ENCODE peak calls at places on chromosomes 3 and 15, in five cellular contexts. E, O, I, N and B are unnamed samples.

GRCh38 chr3:163776753-163777152 is 1301.5 kb downstream of the SI start:
- DNase-seq in I (no peak), O (no peak), E (peak; percentile 71), N (no peak), B (no peak)

GRCh38 chr3:160735801-160736200 is 20.2 kb upstream of the PPM1L start:
- DNase-seq in O (no peak), E (no peak), I (no peak), N (no peak), B (no peak)

GRCh38 chr3:146024260-146024659 is 136.7 kb downstream of the PLOD2 start:
- DNase-seq in O (no peak), N (no peak), E (no peak), I (peak; percentile 65), B (no peak)

GRCh38 chr3:185677146-185677829 is 91.2 kb downstream of the SENP2 start:
- DNase-seq in N (no peak), I (peak; percentile 84), O (no peak), E (peak; percentile 98), B (peak; percentile 71)

GRCh38 chr15:40928975-40929729 is at the start of gene DLL4:
- DNase-seq in I (peak; percentile 87), E (peak; percentile 77), N (no peak), O (peak; percentile 79), B (peak; percentile 84)

GRCh38 chr3:123290107-123290930 is 88.6 kb downstream of the SEC22A start:
- DNase-seq in O (peak; percentile 35), N (peak; percentile 31), I (peak; percentile 35), E (no peak), B (no peak)

GRCh38 chr3:189515916-189516531 is 115.2 kb upstream of the TP63 start:
- DNase-seq in N (no peak), O (no peak), E (no peak), I (peak; percentile 72), B (no peak)

GRCh38 chr3:177430653-177431052 is 233.4 kb upstream of the TBL1XR1 start:
- DNase-seq in O (no peak), E (no peak), N (no peak), I (no peak), B (no peak)

GRCh38 chr15:72313448-72313840 is 6.5 kb downstream of the CELF6 start:
- DNase-seq in E (no peak), O (no peak), N (no peak), I (no peak), B (no peak)

GRCh38 chr3:28972921-28973320 is 307.9 kb upstream of the RBMS3 start:
- DNase-seq in I (peak; percentile 34), N (no peak), O (no peak), E (peak; percentile 66), B (no peak)

GRCh38 chr3:107392549-107393165 is 15.4 kb downstream of the CCDC54 start:
- DNase-seq in N (no peak), O (no peak), E (peak; percentile 71), I (peak; percentile 9), B (no peak)

GRCh38 chr15:83396071-83396470 is 51.1 kb upstream of the SH3GL3 start:
- DNase-seq in I (no peak), O (no peak), N (no peak), E (no peak), B (no peak)
- TF ChIP-seq CTCF in I (no peak), O (no peak), N (no peak), E (no peak), B (no peak)

GRCh38 chr3:78287085-78287484 is 1247.2 kb downstream of the ROBO2 start:
- DNase-seq in N (no peak), O (no peak), I (no peak), E (no peak), B (no peak)

GRCh38 chr3:78281381-78281780 is 1241.5 kb downstream of the ROBO2 start:
- DNase-seq in O (peak; percentile 42), E (no peak), I (no peak), N (no peak), B (no peak)

GRCh38 chr3:78285032-78285728 is 1245.3 kb downstream of the ROBO2 start:
- DNase-seq in I (no peak), O (no peak), N (no peak), E (no peak), B (no peak)

GRCh38 chr3:78279066-78279465 is 1239.2 kb downstream of the ROBO2 start:
- DNase-seq in N (no peak), E (no peak), I (no peak), O (no peak), B (no peak)

GRCh38 chr3:78283994-78284393 is 1244.1 kb downstream of the ROBO2 start:
- DNase-seq in E (peak; percentile 15), O (no peak), I (no peak), N (no peak), B (no peak)
- TF ChIP-seq CTCF in E (peak; percentile 34), O (no peak), I (no peak), N (no peak), B (no peak)

DNA sequence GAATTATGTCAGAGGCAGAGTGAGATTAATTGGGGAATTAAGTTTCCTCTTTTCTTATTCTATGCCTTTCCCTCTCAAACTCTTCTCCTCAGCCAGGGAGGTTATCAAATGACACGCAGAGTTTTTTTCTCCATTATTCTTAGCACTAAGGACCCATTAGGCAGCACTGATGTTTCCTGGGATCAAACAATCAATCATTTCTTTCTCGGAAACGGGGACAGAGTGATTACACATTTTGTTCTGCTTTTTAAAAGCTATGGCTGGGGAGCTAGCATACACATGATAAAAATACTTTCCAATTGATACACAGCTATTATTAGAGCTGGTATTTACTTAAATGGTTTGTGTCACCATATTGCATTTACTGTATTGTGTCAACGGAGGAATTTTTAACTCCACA is 35.3 kb upstream of the PSMD6 start:
- DNase-seq in N (no peak), I (no peak), O (no peak), E (no peak), B (no peak)
- TF ChIP-seq CTCF in N (no peak), I (no peak), O (no peak), E (no peak), B (no peak)

DNA sequence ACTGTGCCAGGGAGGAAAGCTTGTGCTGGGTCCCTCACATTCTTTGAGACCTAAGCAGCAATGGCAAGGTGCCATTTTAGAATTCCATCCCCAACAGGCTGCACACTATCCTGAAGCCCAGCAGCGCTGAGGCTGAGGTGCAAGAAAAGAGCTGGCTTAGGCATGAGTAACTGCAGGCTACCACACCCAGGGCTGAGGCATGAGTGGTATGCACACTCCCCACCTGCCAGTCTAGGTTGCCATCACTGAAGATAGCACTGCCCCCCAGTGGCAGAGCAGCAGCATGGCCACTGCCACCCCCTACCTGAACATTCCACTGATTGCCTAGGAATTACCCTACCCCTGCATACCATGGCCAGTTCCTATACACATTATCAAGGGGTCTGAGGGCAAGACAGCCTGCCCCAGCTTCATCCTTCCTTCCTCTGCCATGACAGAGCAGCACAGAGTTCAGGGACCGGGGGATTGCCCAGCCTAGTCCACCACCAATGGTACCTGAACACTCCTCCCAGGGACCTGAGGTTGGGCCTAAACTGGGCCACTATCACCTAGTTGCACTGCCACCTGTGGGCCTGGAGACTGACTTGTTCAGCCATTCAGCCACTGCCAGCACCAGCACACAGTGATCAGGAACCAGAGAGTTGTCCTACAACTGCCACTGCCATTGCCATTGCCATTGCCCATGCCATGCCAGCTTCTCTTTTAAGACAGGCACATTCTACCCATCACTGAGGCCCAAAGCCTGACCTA is 129.8 kb downstream of the SATB1 start:
- DNase-seq in I (peak; percentile 79), E (peak; percentile 97), N (peak; percentile 49), O (no peak), B (peak; percentile 23)
- TF ChIP-seq CTCF in I (peak; percentile 67), E (peak; percentile 96), N (peak; percentile 33), O (no peak), B (peak; percentile 63)